ENCODE peak calls at places on chromosomes 12 and 14, in seven cellular contexts. F is fibroblast of lung, C is brain microvascular endothelial cell, X is heart right ventricle, P is mammary epithelial cell, O is hepatocyte, Y is breast epithelium. I is an unnamed sample.

GRCh38 chr12:126883737-126884136 is 1383.2 kb upstream of the TMEM132C start:
- DNase-seq in F (no peak), C (no peak), X (peak; percentile 30), P (no peak), O (no peak), Y (no peak), I (no peak)

GRCh38 chr12:105204916-105205315 is 31.1 kb downstream of the APPL2 start:
- DNase-seq in F (no peak), C (peak; percentile 48), X (no peak), P (peak; percentile 71), O (peak; percentile 44), Y (no peak), I (no peak)

GRCh38 chr12:102171951-102172350 is 25.7 kb downstream of the PMCH start:
- DNase-seq in F (peak; percentile 1), C (no peak), X (no peak), P (peak; percentile 1), O (no peak), Y (no peak), I (no peak)

GRCh38 chr14:99312106-99312505 is 40.1 kb upstream of the BCL11B start:
- DNase-seq in F (no peak), C (no peak), X (no peak), P (no peak), O (no peak), Y (no peak), I (no peak)

GRCh38 chr14:29906256-29906885 is 21.3 kb downstream of the PRKD1 start:
- DNase-seq in F (peak; percentile 26), C (no peak), X (no peak), P (peak; percentile 85), O (no peak), Y (no peak), I (no peak)

GRCh38 chr14:105943973-105944602 is 417.7 kb downstream of the TMEM121 start:
- DNase-seq in F (no peak), C (no peak), X (no peak), P (no peak), O (no peak), Y (no peak), I (no peak)

GRCh38 chr14:53608369-53608768 is 348.3 kb downstream of the BMP4 start:
- DNase-seq in F (no peak), C (no peak), X (no peak), P (peak; percentile 93), O (peak; percentile 67), Y (no peak), I (no peak)

GRCh38 chr12:95740751-95741150 is 49.8 kb downstream of the NTN4 start:
- DNase-seq in F (no peak), C (no peak), X (no peak), P (peak; percentile 92), O (no peak), Y (no peak), I (no peak)

GRCh38 chr14:57833304-57833703 is 32.6 kb downstream of the SLC35F4 start:
- DNase-seq in F (peak; percentile 78), C (peak; percentile 90), X (no peak), P (peak; percentile 97), O (peak; percentile 25), Y (peak; percentile 18), I (peak; percentile 10)

GRCh38 chr14:87690076-87690661 is 302.8 kb downstream of the GALC start:
- DNase-seq in F (no peak), C (no peak), X (no peak), P (no peak), O (peak; percentile 54), Y (no peak), I (no peak)

GRCh38 chr14:65878586-65878985 is 466.1 kb downstream of the FUT8 start:
- DNase-seq in F (no peak), C (no peak), X (no peak), P (no peak), O (no peak), Y (no peak), I (no peak)

GRCh38 chr12:113555226-113555625 is 83.6 kb upstream of the LHX5 start:
- DNase-seq in F (no peak), C (peak; percentile 45), X (no peak), P (no peak), O (no peak), Y (no peak), I (no peak)

GRCh38 chr14:100106661-100107112 is 41.5 kb downstream of the EVL start:
- DNase-seq in F (no peak), C (no peak), X (peak; percentile 42), P (no peak), O (no peak), Y (no peak), I (no peak)

GRCh38 chr12:4355843-4356327 is 23.6 kb downstream of the FGF23 start:
- DNase-seq in F (peak; percentile 21), C (peak; percentile 42), X (peak; percentile 31), P (peak; percentile 9), O (peak; percentile 26), Y (no peak), I (no peak)

GRCh38 chr14:103404032-103404918 is 19.1 kb downstream of the MARK3 start:
- DNase-seq in F (no peak), C (no peak), X (no peak), P (no peak), O (peak; percentile 40), Y (no peak), I (no peak)

DNA sequence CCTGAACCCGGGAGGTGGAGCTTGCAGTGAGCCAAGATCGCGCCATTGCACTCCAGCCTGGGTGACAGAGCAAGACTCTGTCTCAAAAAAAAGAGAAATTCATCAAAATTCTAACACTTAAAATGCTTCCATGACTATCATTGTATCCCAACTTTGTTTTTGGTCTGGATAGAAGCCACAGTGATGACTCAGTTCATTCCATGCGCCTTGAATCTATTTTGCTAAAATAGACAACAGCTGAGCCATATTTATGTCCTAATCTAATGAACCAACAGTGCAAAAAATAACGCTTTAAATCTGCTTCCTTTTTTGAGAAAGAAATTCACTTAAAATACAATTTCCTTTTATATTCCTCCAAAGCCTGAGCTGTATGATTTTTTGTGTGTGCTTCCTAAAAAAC is 23.2 kb upstream of the BICD1 start:
- DNase-seq in F (peak; percentile 64), C (peak; percentile 71), X (no peak), P (peak; percentile 44), O (no peak), Y (no peak), I (no peak)
- H3K27ac ChIP-seq in F (no peak overlapping the region), C (no peak overlapping the region), X (no peak overlapping the region), P (no peak overlapping the region), O (no peak overlapping the region), Y (no peak overlapping the region), I (no peak overlapping the region)

DNA sequence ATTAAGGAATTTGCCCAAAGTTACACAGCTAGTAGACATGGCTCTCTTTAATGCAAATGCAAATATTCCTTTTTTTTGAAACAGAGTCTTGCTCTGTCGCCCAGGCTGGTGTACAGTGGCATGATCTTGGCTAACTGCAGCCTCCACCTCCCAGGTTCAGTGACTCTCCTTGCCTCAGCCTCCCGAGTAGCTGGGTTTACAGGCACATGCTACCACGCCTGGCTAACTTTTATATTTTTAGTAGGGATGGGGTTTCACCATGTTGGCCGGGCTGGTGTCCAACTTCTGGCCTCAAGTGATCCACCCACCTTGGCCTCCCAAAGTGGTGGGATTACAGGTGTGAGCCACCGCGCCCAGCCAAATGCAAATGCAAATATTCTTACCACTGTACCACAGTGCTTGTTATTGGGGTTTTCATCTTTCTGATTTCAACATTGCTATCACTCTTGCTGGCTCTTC is 24.5 kb upstream of the HIGD1C start:
- DNase-seq in F (no peak), C (no peak), X (no peak), P (no peak), O (no peak), Y (no peak), I (no peak)
- H3K27ac ChIP-seq in F (no peak overlapping the region), C (no peak overlapping the region), X (no peak overlapping the region), P (no peak overlapping the region), O (peak overlapping the region; percentile 42), Y (peak overlapping the region; percentile 35), I (peak overlapping the region; percentile 79)

GRCh38 chr14:73244541-73244940 is 7.2 kb downstream of the PAPLN start:
- DNase-seq in F (no peak), C (no peak), X (no peak), P (no peak), O (no peak), Y (no peak), I (no peak)

GRCh38 chr14:73242274-73242960 is 5.1 kb downstream of the PAPLN start:
- DNase-seq in F (peak; percentile 51), C (no peak), X (no peak), P (no peak), O (no peak), Y (no peak), I (no peak)

GRCh38 chr14:73241481-73242165 is 4.3 kb downstream of the PAPLN start:
- DNase-seq in F (no peak), C (no peak), X (no peak), P (no peak), O (no peak), Y (no peak), I (peak; percentile 54)

GRCh38 chr14:73243748-73244147 is 6.4 kb downstream of the PAPLN start:
- DNase-seq in F (no peak), C (no peak), X (no peak), P (no peak), O (no peak), Y (no peak), I (no peak)

GRCh38 chr14:73243341-73243740 is 6.0 kb downstream of the PAPLN start:
- DNase-seq in F (no peak), C (no peak), X (no peak), P (no peak), O (no peak), Y (no peak), I (no peak)
- H3K27ac ChIP-seq in F (no peak overlapping the region), C (no peak overlapping the region), X (no peak overlapping the region), P (no peak overlapping the region), O (no peak overlapping the region), Y (no peak overlapping the region), I (no peak overlapping the region)

GRCh38 chr12:132485619-132486018 is 4.3 kb upstream of the FBRSL1 start:
- DNase-seq in F (no peak), C (no peak), X (no peak), P (no peak), O (no peak), Y (no peak), I (no peak)

GRCh38 chr12:132484891-132485441 is 5.0 kb upstream of the FBRSL1 start:
- DNase-seq in F (no peak), C (no peak), X (no peak), P (no peak), O (no peak), Y (no peak), I (no peak)

GRCh38 chr12:132483208-132483607 is 6.7 kb upstream of the FBRSL1 start:
- DNase-seq in F (no peak), C (no peak), X (no peak), P (no peak), O (no peak), Y (no peak), I (no peak)

GRCh38 chr12:132483612-132484011 is 6.3 kb upstream of the FBRSL1 start:
- DNase-seq in F (no peak), C (no peak), X (no peak), P (no peak), O (no peak), Y (no peak), I (no peak)

DNA sequence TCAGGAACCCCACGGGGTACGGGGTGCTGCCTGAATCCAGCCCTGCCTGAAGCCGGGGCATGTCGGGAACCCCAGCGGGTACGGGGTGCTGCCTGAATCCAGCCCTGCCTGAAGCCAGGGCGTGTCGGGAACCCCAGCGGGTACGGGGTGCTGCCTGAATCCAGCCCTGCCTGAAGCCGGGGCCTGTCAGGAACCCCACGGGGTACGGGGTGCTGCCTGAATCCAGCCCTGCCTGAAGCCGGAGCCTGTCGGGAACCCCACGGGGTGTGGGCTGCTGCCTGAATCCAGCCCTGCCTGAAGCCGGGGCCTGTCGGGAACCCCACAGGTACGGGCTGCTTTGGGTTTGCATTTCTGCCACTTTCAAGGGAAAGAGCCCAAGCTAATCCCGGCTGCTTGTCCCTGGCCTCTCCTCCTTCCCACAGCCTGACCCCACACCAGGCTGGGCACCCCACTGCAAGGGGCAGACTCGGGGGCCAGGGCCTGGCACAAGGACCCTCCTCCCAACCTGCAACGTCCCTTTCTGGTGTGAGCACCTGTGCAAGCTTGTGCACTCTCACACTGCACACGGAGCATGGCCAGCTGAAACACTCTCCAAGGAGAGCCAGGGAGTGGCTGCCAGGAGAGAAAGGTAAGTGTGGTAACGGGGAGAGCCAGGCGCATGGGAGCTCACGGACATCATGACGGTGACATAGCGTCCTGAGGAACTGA is 5.6 kb upstream of the FBRSL1 start:
- DNase-seq in F (no peak), C (no peak), X (no peak), P (no peak), O (no peak), Y (no peak), I (no peak)
- H3K27ac ChIP-seq in F (no peak overlapping the region), C (no peak overlapping the region), X (no peak overlapping the region), P (no peak overlapping the region), O (no peak overlapping the region), Y (no peak overlapping the region), I (no peak overlapping the region)